ENCODE peak calls at places on chromosomes 7 and 10, in six cellular contexts. One of them, this sample, is unnamed.

GRCh38 chr10:25130911-25131310 is 43.9 kb upstream of the GPR158 start:
- DNase-seq in WERI-Rb-1: no peak
- DNase-seq in IMR-90: peak
- DNase-seq in right lobe of liver: no peak
- DNase-seq in Panc1: no peak
- DNase-seq in body of pancreas: no peak
- DNase-seq in this sample: peak

GRCh38 chr7:34168013-34168412 is 262.7 kb downstream of the BMPER start:
- DNase-seq in WERI-Rb-1: peak
- DNase-seq in body of pancreas: no peak
- DNase-seq in Panc1: no peak
- DNase-seq in IMR-90: no peak
- DNase-seq in right lobe of liver: no peak
- DNase-seq in this sample: no peak

GRCh38 chr10:85916192-85916747 is 450.3 kb downstream of the GRID1 start:
- DNase-seq in IMR-90: no peak
- DNase-seq in WERI-Rb-1: peak
- DNase-seq in body of pancreas: no peak
- DNase-seq in right lobe of liver: no peak
- DNase-seq in Panc1: no peak
- DNase-seq in this sample: no peak

GRCh38 chr10:86662186-86663045 is 5.9 kb upstream of the LDB3 start:
- DNase-seq in Panc1: no peak
- DNase-seq in IMR-90: no peak
- DNase-seq in WERI-Rb-1: no peak
- DNase-seq in right lobe of liver: peak
- DNase-seq in body of pancreas: no peak
- DNase-seq in this sample: no peak

GRCh38 chr7:74708569-74709275 is 51.2 kb downstream of the GTF2I start:
- DNase-seq in body of pancreas: no peak
- DNase-seq in right lobe of liver: no peak
- DNase-seq in WERI-Rb-1: no peak
- DNase-seq in IMR-90: no peak
- DNase-seq in Panc1: no peak
- DNase-seq in this sample: no peak

GRCh38 chr10:78804356-78805032 is 264.3 kb upstream of the ZMIZ1 start:
- DNase-seq in Panc1: no peak
- DNase-seq in body of pancreas: no peak
- DNase-seq in IMR-90: no peak
- DNase-seq in WERI-Rb-1: no peak
- DNase-seq in right lobe of liver: no peak
- DNase-seq in this sample: no peak

GRCh38 chr10:1054684-1055083 is 1.5 kb upstream of the WDR37 start:
- DNase-seq in IMR-90: no peak
- DNase-seq in Panc1: no peak
- DNase-seq in body of pancreas: no peak
- DNase-seq in WERI-Rb-1: no peak
- DNase-seq in right lobe of liver: no peak
- DNase-seq in this sample: peak

GRCh38 chr7:74093671-74094223 is 10.1 kb downstream of the LIMK1 start:
- DNase-seq in IMR-90: no peak
- DNase-seq in WERI-Rb-1: no peak
- DNase-seq in right lobe of liver: no peak
- DNase-seq in body of pancreas: no peak
- DNase-seq in Panc1: no peak
- DNase-seq in this sample: no peak

GRCh38 chr7:20440472-20441105 is 109.9 kb downstream of the ITGB8 start:
- DNase-seq in WERI-Rb-1: peak
- DNase-seq in IMR-90: peak
- DNase-seq in body of pancreas: peak
- DNase-seq in Panc1: peak
- DNase-seq in right lobe of liver: no peak
- DNase-seq in this sample: no peak

GRCh38 chr7:83468251-83468739 is 180.6 kb downstream of the SEMA3E start:
- DNase-seq in IMR-90: peak
- DNase-seq in right lobe of liver: peak
- DNase-seq in body of pancreas: peak
- DNase-seq in WERI-Rb-1: no peak
- DNase-seq in Panc1: peak
- DNase-seq in this sample: peak

GRCh38 chr10:57983226-57983870 is 284.3 kb downstream of the IPMK start:
- DNase-seq in IMR-90: peak
- DNase-seq in WERI-Rb-1: no peak
- DNase-seq in body of pancreas: no peak
- DNase-seq in Panc1: no peak
- DNase-seq in right lobe of liver: no peak
- DNase-seq in this sample: no peak

GRCh38 chr7:36387437-36388345 is 2.0 kb upstream of the ANLN start:
- DNase-seq in right lobe of liver: no peak
- DNase-seq in IMR-90: no peak
- DNase-seq in body of pancreas: no peak
- DNase-seq in Panc1: peak
- DNase-seq in WERI-Rb-1: no peak
- DNase-seq in this sample: peak

GRCh38 chr10:128907155-128907554 is 559.9 kb upstream of the MGMT start:
- DNase-seq in right lobe of liver: no peak
- DNase-seq in body of pancreas: no peak
- DNase-seq in WERI-Rb-1: no peak
- DNase-seq in Panc1: no peak
- DNase-seq in IMR-90: no peak
- DNase-seq in this sample: no peak

GRCh38 chr7:33701189-33701740 is 204.1 kb upstream of the BMPER start:
- DNase-seq in IMR-90: no peak
- DNase-seq in Panc1: no peak
- DNase-seq in right lobe of liver: no peak
- DNase-seq in body of pancreas: no peak
- DNase-seq in WERI-Rb-1: no peak
- DNase-seq in this sample: no peak

GRCh38 chr10:73648975-73649829 is 6.6 kb downstream of the SYNPO2L start:
- DNase-seq in body of pancreas: no peak
- DNase-seq in right lobe of liver: no peak
- DNase-seq in Panc1: no peak
- DNase-seq in IMR-90: peak
- DNase-seq in WERI-Rb-1: no peak
- DNase-seq in this sample: peak

GRCh38 chr10:113058175-113058961 is 108.3 kb downstream of the TCF7L2 start:
- DNase-seq in right lobe of liver: no peak
- DNase-seq in WERI-Rb-1: peak
- DNase-seq in IMR-90: peak
- DNase-seq in Panc1: no peak
- DNase-seq in body of pancreas: no peak
- DNase-seq in this sample: peak

GRCh38 chr7:144725070-144725469 is 110.8 kb downstream of the TPK1 start:
- DNase-seq in WERI-Rb-1: no peak
- DNase-seq in body of pancreas: no peak
- DNase-seq in right lobe of liver: no peak
- DNase-seq in IMR-90: no peak
- DNase-seq in Panc1: no peak
- DNase-seq in this sample: no peak

GRCh38 chr10:26689394-26689793 is 8.1 kb upstream of the PDSS1 start:
- DNase-seq in right lobe of liver: no peak
- DNase-seq in WERI-Rb-1: no peak
- DNase-seq in Panc1: no peak
- DNase-seq in IMR-90: no peak
- DNase-seq in body of pancreas: no peak
- DNase-seq in this sample: no peak

GRCh38 chr10:28492093-28492492 is 40.8 kb upstream of the WAC start:
- DNase-seq in Panc1: no peak
- DNase-seq in IMR-90: no peak
- DNase-seq in body of pancreas: no peak
- DNase-seq in WERI-Rb-1: no peak
- DNase-seq in right lobe of liver: no peak
- DNase-seq in this sample: no peak

GRCh38 chr7:18874875-18875274 is 242.6 kb downstream of the TWIST1 start:
- DNase-seq in WERI-Rb-1: no peak
- DNase-seq in right lobe of liver: no peak
- DNase-seq in Panc1: no peak
- DNase-seq in IMR-90: no peak
- DNase-seq in body of pancreas: no peak
- DNase-seq in this sample: no peak

GRCh38 chr7:41149576-41149975 is 553.3 kb downstream of the INHBA start:
- DNase-seq in WERI-Rb-1: no peak
- DNase-seq in IMR-90: no peak
- DNase-seq in body of pancreas: no peak
- DNase-seq in Panc1: no peak
- DNase-seq in right lobe of liver: peak
- DNase-seq in this sample: no peak

GRCh38 chr10:17213646-17214349 is 12.3 kb upstream of the TRDMT1 start:
- DNase-seq in Panc1: no peak
- DNase-seq in right lobe of liver: no peak
- DNase-seq in IMR-90: peak
- DNase-seq in WERI-Rb-1: no peak
- DNase-seq in body of pancreas: no peak
- DNase-seq in this sample: no peak

GRCh38 chr10:61793760-61794713 is 107.5 kb upstream of the ARID5B start:
- DNase-seq in IMR-90: peak
- DNase-seq in body of pancreas: no peak
- DNase-seq in right lobe of liver: no peak
- DNase-seq in Panc1: no peak
- DNase-seq in WERI-Rb-1: peak
- DNase-seq in this sample: no peak

GRCh38 chr10:69270990-69271389 is 7.3 kb upstream of the HK1 start:
- DNase-seq in body of pancreas: no peak
- DNase-seq in IMR-90: no peak
- DNase-seq in right lobe of liver: no peak
- DNase-seq in Panc1: no peak
- DNase-seq in WERI-Rb-1: no peak
- DNase-seq in this sample: no peak

GRCh38 chr10:125144693-125145623 is 15.4 kb downstream of the CTBP2 start:
- DNase-seq in IMR-90: peak
- DNase-seq in Panc1: no peak
- DNase-seq in WERI-Rb-1: no peak
- DNase-seq in body of pancreas: no peak
- DNase-seq in right lobe of liver: no peak
- DNase-seq in this sample: peak

GRCh38 chr10:16891375-16892313 is 74.4 kb upstream of the RSU1 start:
- DNase-seq in right lobe of liver: no peak
- DNase-seq in Panc1: peak
- DNase-seq in IMR-90: peak
- DNase-seq in WERI-Rb-1: peak
- DNase-seq in body of pancreas: peak
- DNase-seq in this sample: peak

GRCh38 chr7:73999664-74000420 is 28.1 kb upstream of the ELN start:
- DNase-seq in right lobe of liver: no peak
- DNase-seq in IMR-90: peak
- DNase-seq in WERI-Rb-1: no peak
- DNase-seq in body of pancreas: peak
- DNase-seq in Panc1: no peak
- DNase-seq in this sample: no peak

GRCh38 chr10:7311256-7312178 is 99.3 kb downstream of the SFMBT2 start:
- DNase-seq in WERI-Rb-1: no peak
- DNase-seq in body of pancreas: no peak
- DNase-seq in Panc1: peak
- DNase-seq in right lobe of liver: no peak
- DNase-seq in IMR-90: peak
- DNase-seq in this sample: peak

GRCh38 chr7:34603711-34604444 is 54.1 kb upstream of the NPSR1 start:
- DNase-seq in body of pancreas: no peak
- DNase-seq in Panc1: no peak
- DNase-seq in right lobe of liver: no peak
- DNase-seq in WERI-Rb-1: no peak
- DNase-seq in IMR-90: no peak
- DNase-seq in this sample: no peak

GRCh38 chr10:47452495-47453434 is 31.1 kb downstream of the ANXA8 start:
- DNase-seq in right lobe of liver: no peak
- DNase-seq in body of pancreas: no peak
- DNase-seq in WERI-Rb-1: peak
- DNase-seq in Panc1: no peak
- DNase-seq in IMR-90: no peak
- DNase-seq in this sample: no peak

GRCh38 chr10:44925224-44925623 is 14.1 kb downstream of the TMEM72 start:
- DNase-seq in body of pancreas: no peak
- DNase-seq in Panc1: no peak
- DNase-seq in IMR-90: peak
- DNase-seq in WERI-Rb-1: peak
- DNase-seq in right lobe of liver: no peak
- DNase-seq in this sample: no peak

GRCh38 chr10:123357363-123358075 is 203.3 kb downstream of the BUB3 start:
- DNase-seq in WERI-Rb-1: no peak
- DNase-seq in body of pancreas: no peak
- DNase-seq in Panc1: no peak
- DNase-seq in IMR-90: no peak
- DNase-seq in right lobe of liver: no peak
- DNase-seq in this sample: no peak

GRCh38 chr7:141671705-141672496 is 30.1 kb downstream of the DENND11 start:
- DNase-seq in Panc1: no peak
- DNase-seq in WERI-Rb-1: no peak
- DNase-seq in right lobe of liver: no peak
- DNase-seq in IMR-90: no peak
- DNase-seq in body of pancreas: no peak
- DNase-seq in this sample: no peak

GRCh38 chr7:28986723-28987122 is 28.6 kb upstream of the TRIL start:
- DNase-seq in WERI-Rb-1: no peak
- DNase-seq in right lobe of liver: no peak
- DNase-seq in Panc1: no peak
- DNase-seq in body of pancreas: no peak
- DNase-seq in IMR-90: peak
- DNase-seq in this sample: no peak
- H3K27ac ChIP-seq in WERI-Rb-1: no peak
- H3K27ac ChIP-seq in right lobe of liver: no peak
- H3K27ac ChIP-seq in Panc1: no peak
- H3K27ac ChIP-seq in body of pancreas: no peak
- H3K27ac ChIP-seq in IMR-90: peak
- H3K27ac ChIP-seq in this sample: no peak

GRCh38 chr10:4763960-4764428 is 62.0 kb upstream of the AKR1E2 start:
- DNase-seq in IMR-90: peak
- DNase-seq in Panc1: peak
- DNase-seq in WERI-Rb-1: no peak
- DNase-seq in body of pancreas: no peak
- DNase-seq in right lobe of liver: no peak
- DNase-seq in this sample: no peak
- TF ChIP-seq CTCF in IMR-90: no peak
- TF ChIP-seq CTCF in Panc1: no peak
- TF ChIP-seq CTCF in WERI-Rb-1: no peak
- TF ChIP-seq CTCF in body of pancreas: no peak
- TF ChIP-seq CTCF in right lobe of liver: no peak
- TF ChIP-seq CTCF in this sample: no peak

GRCh38 chr10:114432704-114433103 is 28.4 kb upstream of the AFAP1L2 start:
- DNase-seq in right lobe of liver: no peak
- DNase-seq in IMR-90: peak
- DNase-seq in Panc1: no peak
- DNase-seq in body of pancreas: no peak
- DNase-seq in WERI-Rb-1: no peak
- DNase-seq in this sample: no peak
- H3K27ac ChIP-seq in right lobe of liver: no peak
- H3K27ac ChIP-seq in IMR-90: no peak
- H3K27ac ChIP-seq in Panc1: no peak
- H3K27ac ChIP-seq in body of pancreas: no peak
- H3K27ac ChIP-seq in WERI-Rb-1: no peak
- H3K27ac ChIP-seq in this sample: no peak

DNA sequence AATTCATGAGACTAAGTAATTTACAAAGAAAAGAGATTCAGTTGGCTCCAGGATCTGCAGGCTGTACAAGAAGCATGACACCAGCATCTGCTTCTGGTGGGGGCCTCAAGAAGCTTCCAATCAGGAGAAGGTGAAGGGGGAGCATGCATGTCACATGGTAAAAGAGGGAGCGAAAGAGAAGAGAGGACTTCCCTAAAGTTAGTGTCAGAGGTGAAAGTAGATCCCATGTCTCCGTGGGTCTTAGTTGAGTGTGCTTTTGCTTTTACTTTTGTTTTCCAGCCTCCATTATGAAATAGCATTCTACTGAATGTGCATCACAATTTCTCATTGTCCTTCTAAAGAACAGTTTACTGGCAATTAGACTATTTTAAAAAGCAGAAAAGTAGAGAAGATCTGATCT is 213.6 kb upstream of the FZD1 start:
- DNase-seq in right lobe of liver: no peak
- DNase-seq in Panc1: no peak
- DNase-seq in WERI-Rb-1: no peak
- DNase-seq in IMR-90: no peak
- DNase-seq in body of pancreas: no peak
- DNase-seq in this sample: no peak
- TF ChIP-seq CTCF in right lobe of liver: no peak
- TF ChIP-seq CTCF in Panc1: no peak
- TF ChIP-seq CTCF in WERI-Rb-1: no peak
- TF ChIP-seq CTCF in IMR-90: no peak
- TF ChIP-seq CTCF in body of pancreas: no peak
- TF ChIP-seq CTCF in this sample: no peak